ENCODE peak calls at places on chromosomes 6 and 20, in six cellular contexts. L is A673; G is CD8-positive, alpha-beta memory T cell; K is left ventricle myocardium inferior; W is CD8-positive, alpha-beta T cell; Z is naive thymus-derived CD4-positive, alpha-beta T cell. S is an unnamed sample.
A peak's percentile ranks its signal among the peaks of the same experiment; 100 is the strongest.

GRCh38 chr6:134516582-134516981 is 198.7 kb upstream of the SGK1 start:
- DNase-seq in L (peak; percentile 55), G (no peak), K (no peak), W (no peak), Z (no peak), S (no peak)

GRCh38 chr6:169528755-169529154 is 173.1 kb downstream of the WDR27 start:
- DNase-seq in L (no peak), G (no peak), K (no peak), W (no peak), Z (no peak), S (no peak)

GRCh38 chr20:50688256-50688655 is 3.1 kb downstream of the RIPOR3 start:
- DNase-seq in L (no peak), G (no peak), K (no peak), W (no peak), Z (no peak), S (no peak)

GRCh38 chr20:24640686-24641085 is 171.3 kb downstream of the SYNDIG1 start:
- DNase-seq in L (no peak), G (no peak), K (no peak), W (no peak), Z (no peak), S (no peak)

GRCh38 chr20:24001901-24002405 is 13.4 kb upstream of the GGTLC1 start:
- DNase-seq in L (no peak), G (no peak), K (no peak), W (no peak), Z (no peak), S (no peak)

GRCh38 chr6:15547379-15547778 is 115.4 kb downstream of the DTNBP1 start:
- DNase-seq in L (peak; percentile 88), G (no peak), K (no peak), W (no peak), Z (no peak), S (no peak)

GRCh38 chr6:158018370-158018771 is 36.7 kb downstream of the SYNJ2 start:
- DNase-seq in L (no peak), G (no peak), K (peak; percentile 7), W (no peak), Z (no peak), S (no peak)

GRCh38 chr6:105483492-105483891 is 80.6 kb upstream of the PREP start:
- DNase-seq in L (no peak), G (no peak), K (no peak), W (no peak), Z (no peak), S (no peak)

GRCh38 chr20:51162015-51162414 is 139.1 kb upstream of the KCNG1 start:
- DNase-seq in L (no peak), G (no peak), K (no peak), W (no peak), Z (no peak), S (no peak)

GRCh38 chr6:13354331-13355042 is 26.1 kb upstream of the TBC1D7 start:
- DNase-seq in L (no peak), G (no peak), K (no peak), W (no peak), Z (no peak), S (no peak)

GRCh38 chr6:119096683-119097310 is 18.3 kb upstream of the FAM184A start:
- DNase-seq in L (peak; percentile 12), G (no peak), K (peak; percentile 83), W (no peak), Z (peak; percentile 25), S (no peak)

GRCh38 chr20:2137552-2138201 is 36.0 kb downstream of the STK35 start:
- DNase-seq in L (no peak), G (no peak), K (no peak), W (no peak), Z (no peak), S (no peak)

GRCh38 chr20:53298900-53299299 is 294.7 kb downstream of the ZNF217 start:
- DNase-seq in L (no peak), G (no peak), K (no peak), W (no peak), Z (no peak), S (no peak)

GRCh38 chr6:168201383-168201782 is 118.2 kb downstream of the DACT2 start:
- DNase-seq in L (no peak), G (no peak), K (no peak), W (no peak), Z (no peak), S (peak; percentile 45)

GRCh38 chr6:148974351-148974750 is 227.5 kb downstream of the UST start:
- DNase-seq in L (no peak), G (no peak), K (no peak), W (no peak), Z (no peak), S (no peak)

GRCh38 chr6:154284313-154284853 is 72.2 kb downstream of the IPCEF1 start:
- DNase-seq in L (no peak), G (no peak), K (no peak), W (no peak), Z (no peak), S (no peak)

GRCh38 chr6:134312038-134312660 is 5.8 kb downstream of the SGK1 start:
- DNase-seq in L (no peak), G (no peak), K (no peak), W (no peak), Z (no peak), S (peak; percentile 13)

GRCh38 chr6:132115714-132116366 is 164.7 kb upstream of the CCN2 start:
- DNase-seq in L (no peak), G (no peak), K (no peak), W (no peak), Z (no peak), S (no peak)

GRCh38 chr20:49171928-49172327 is 16.2 kb downstream of the STAU1 start:
- DNase-seq in L (no peak), G (no peak), K (no peak), W (no peak), Z (no peak), S (no peak)

GRCh38 chr20:9514461-9515210 is at the start of gene LAMP5:
- DNase-seq in L (peak; percentile 39), G (no peak), K (no peak), W (no peak), Z (no peak), S (no peak)

GRCh38 chr20:51373713-51374481 is 168.6 kb downstream of the NFATC2 start:
- DNase-seq in L (no peak), G (no peak), K (no peak), W (no peak), Z (no peak), S (peak; percentile 81)

GRCh38 chr6:167501831-167502385 is 177.0 kb downstream of the TTLL2 start:
- DNase-seq in L (peak; percentile 45), G (no peak), K (no peak), W (no peak), Z (no peak), S (peak; percentile 86)

GRCh38 chr6:14738497-14738896 is 507.4 kb upstream of the JARID2 start:
- DNase-seq in L (no peak), G (no peak), K (no peak), W (no peak), Z (no peak), S (no peak)

GRCh38 chr20:19885981-19886665 is 128.1 kb downstream of the RIN2 start:
- DNase-seq in L (peak; percentile 16), G (no peak), K (peak; percentile 58), W (no peak), Z (no peak), S (peak; percentile 90)

GRCh38 chr20:19889011-19889953 is 127.9 kb upstream of the NAA20 start:
- DNase-seq in L (no peak), G (no peak), K (peak; percentile 56), W (no peak), Z (no peak), S (peak; percentile 70)

GRCh38 chr20:19887566-19888268 is 129.4 kb upstream of the NAA20 start:
- DNase-seq in L (no peak), G (no peak), K (no peak), W (no peak), Z (no peak), S (peak; percentile 79)

GRCh38 chr20:19886666-19887288 is 128.7 kb downstream of the RIN2 start:
- DNase-seq in L (peak; percentile 8), G (no peak), K (no peak), W (no peak), Z (no peak), S (peak; percentile 76)

GRCh38 chr20:19888269-19888669 is 128.9 kb upstream of the NAA20 start:
- DNase-seq in L (no peak), G (no peak), K (no peak), W (no peak), Z (no peak), S (peak; percentile 61)
- H3K4me1 ChIP-seq in L (peaks cover 12% of the 10 kb centered on the region), G (no peaks in the 10 kb centered on the region), K (peaks cover 91% of the 10 kb centered on the region), W (no peaks in the 10 kb centered on the region), Z (no peaks in the 10 kb centered on the region), S (peaks cover 3% of the 10 kb centered on the region)

GRCh38 chr20:61882716-61883615 is 182.7 kb downstream of the TAF4 start:
- DNase-seq in L (no peak), G (no peak), K (no peak), W (no peak), Z (no peak), S (no peak)
- H3K27me3 ChIP-seq in L (peaks cover 8% of the 10 kb centered on the region), G (no peaks in the 10 kb centered on the region), K (peaks cover 89% of the 10 kb centered on the region), W (no peaks in the 10 kb centered on the region), Z (no peaks in the 10 kb centered on the region), S (peaks cover 3% of the 10 kb centered on the region)

GRCh38 chr6:31624070-31624469 is 3.6 kb downstream of the PRRC2A start:
- DNase-seq in L (no peak), G (no peak), K (no peak), W (no peak), Z (no peak), S (peak; percentile 43)

GRCh38 chr6:31620586-31621319 is at the start of gene PRRC2A:
- DNase-seq in L (peak; percentile 87), G (peak; percentile 93), K (peak; percentile 93), W (peak; percentile 80), Z (no peak), S (peak; percentile 66)

GRCh38 chr6:31621991-31622390 is 1.5 kb downstream of the PRRC2A start:
- DNase-seq in L (no peak), G (no peak), K (no peak), W (no peak), Z (no peak), S (peak; percentile 21)

GRCh38 chr6:31621320-31621939 is 915 bp downstream of the PRRC2A start:
- DNase-seq in L (no peak), G (no peak), K (no peak), W (no peak), Z (peak; percentile 29), S (peak; percentile 10)

DNA sequence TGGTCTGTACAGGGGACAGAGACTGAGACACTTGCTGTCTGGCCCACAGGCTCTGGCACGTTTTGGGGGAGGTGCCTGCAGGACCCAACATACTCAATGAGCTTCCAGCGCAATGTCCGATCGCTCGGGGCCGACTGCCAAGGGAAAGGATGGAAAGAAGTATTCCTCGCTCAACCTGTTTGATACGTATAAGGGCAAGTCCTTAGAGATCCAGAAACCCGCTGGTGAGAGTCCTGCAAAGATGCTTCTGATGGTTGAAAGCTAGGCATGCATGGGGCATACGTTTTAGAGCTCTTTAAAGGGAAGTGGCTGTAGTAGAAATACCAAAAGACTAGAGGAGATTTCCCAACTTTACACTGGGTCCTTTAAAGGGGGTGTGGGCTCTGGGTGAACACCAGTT is 2.2 kb downstream of the PRRC2A start:
- DNase-seq in L (no peak), G (no peak), K (no peak), W (no peak), Z (no peak), S (no peak)
- H3K4me3 ChIP-seq in L (peak overlapping the region; percentile 76), G (no peak overlapping the region), K (peak overlapping the region; percentile 89), W (no peak overlapping the region), Z (no peak overlapping the region), S (no peak overlapping the region)

DNA sequence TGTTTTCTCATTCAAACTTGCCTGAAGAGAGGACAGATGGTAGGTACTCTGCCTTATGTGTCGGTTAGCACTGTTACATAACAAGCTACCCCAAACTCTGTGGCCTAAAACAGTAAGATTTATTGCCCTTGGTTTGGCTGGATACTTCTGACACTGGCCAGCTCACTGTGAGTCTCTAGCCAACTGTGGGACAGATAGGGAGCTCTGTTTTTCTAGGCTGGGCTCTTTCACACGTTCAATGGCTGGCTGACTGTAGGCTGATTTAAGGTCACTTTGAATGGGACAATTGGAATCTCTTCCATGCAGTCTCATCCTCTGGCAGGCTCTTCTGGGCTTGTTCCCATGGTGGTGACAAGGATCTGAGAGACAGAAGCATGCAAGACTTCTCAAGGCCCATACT is 39.4 kb upstream of the JAG1 start:
- DNase-seq in L (no peak), G (no peak), K (no peak), W (no peak), Z (no peak), S (no peak)
- H3K4me1 ChIP-seq in L (peaks cover 22% of the 10 kb centered on the region), G (no peaks in the 10 kb centered on the region), K (peaks cover 19% of the 10 kb centered on the region), W (no peaks in the 10 kb centered on the region), Z (no peaks in the 10 kb centered on the region), S (peaks cover 5% of the 10 kb centered on the region)

S was measured in small intestine.